ENCODE peak calls at places on chromosomes 4 and X, in five cellular contexts. D, Y, V, O and W are unnamed samples.

GRCh38 chr4:86362510-86362909 is 2.7 kb upstream of the MAPK10 start:
- DNase-seq in D (no peak), Y (no peak), V (no peak), O (no peak), W (no peak)

GRCh38 chr4:189511581-189511980 is 429.1 kb upstream of the FRG1 start:
- DNase-seq in D (no peak), Y (no peak), V (no peak), O (no peak), W (no peak)

GRCh38 chr4:151117371-151117962 is 18.0 kb downstream of the RPS3A start:
- DNase-seq in D (no peak), Y (peak), V (peak), O (no peak), W (peak)

GRCh38 chr4:538542-539142 is 37.5 kb downstream of the TMEM271 start:
- DNase-seq in D (no peak), Y (no peak), V (no peak), O (no peak), W (no peak)

GRCh38 chrX:138908577-138908976 is 197.1 kb upstream of the FGF13 start:
- DNase-seq in D (no peak), Y (no peak), V (peak), O (no peak), W (no peak)

GRCh38 chr4:89788243-89789072 is 48.5 kb downstream of the SNCA start:
- DNase-seq in D (no peak), Y (no peak), V (peak), O (peak), W (no peak)

GRCh38 chr4:168374772-168375523 is 56.4 kb upstream of the DDX60 start:
- DNase-seq in D (no peak), Y (no peak), V (no peak), O (no peak), W (no peak)

GRCh38 chr4:138175337-138175794 is 66.8 kb downstream of the SLC7A11 start:
- DNase-seq in D (no peak), Y (no peak), V (no peak), O (peak), W (no peak)

GRCh38 chrX:96957718-96958117 is 74.0 kb downstream of the RPA4 start:
- DNase-seq in D (no peak), Y (no peak), V (no peak), O (no peak), W (no peak)

GRCh38 chr4:108333353-108333920 is 164.7 kb upstream of the LEF1 start:
- DNase-seq in D (no peak), Y (no peak), V (no peak), O (no peak), W (no peak)

GRCh38 chr4:88333741-88334405 is 44.8 kb upstream of the HERC6 start:
- DNase-seq in D (no peak), Y (no peak), V (peak), O (no peak), W (no peak)

GRCh38 chr4:155552180-155552579 is 114.5 kb upstream of the GUCY1A1 start:
- DNase-seq in D (no peak), Y (peak), V (peak), O (no peak), W (no peak)